ENCODE peak calls at places on chromosomes 11 and 22, in seven cellular contexts. G is psoas muscle; D is A673; P is amygdala; O is stimulated activated CD8-positive, alpha-beta memory T cell treated with anti-CD3 and anti-CD28 coated beads, Interleukin-7, amount 100 ng/mL, for 24 hours; N is endothelial cell; T is effector memory CD4-positive, alpha-beta T cell. E is an unnamed sample.

GRCh38 chr11:12502950-12503579 is 125.7 kb downstream of the PARVA start:
- DNase-seq in N (no peak), G (no peak), O (no peak), T (no peak), P (no peak), D (no peak), E (no peak)

GRCh38 chr11:36460220-36460619 is 49.9 kb downstream of the TRAF6 start:
- DNase-seq in O (no peak), N (no peak), T (no peak), D (no peak), P (no peak), G (no peak), E (no peak)

GRCh38 chr11:72696866-72697428 is 22.7 kb upstream of the PDE2A start:
- DNase-seq in D (no peak), O (no peak), T (no peak), P (no peak), N (no peak), G (peak), E (no peak)

GRCh38 chr11:33266418-33267215 is 9.4 kb downstream of the HIPK3 start:
- DNase-seq in G (peak), P (no peak), D (peak), N (peak), T (no peak), O (no peak), E (peak)

GRCh38 chr22:18012528-18012927 is 11.8 kb downstream of the MICAL3 start:
- DNase-seq in T (no peak), P (no peak), D (no peak), G (no peak), N (no peak), O (no peak), E (no peak)

GRCh38 chr11:47215366-47215925 is 672 bp downstream of the DDB2 start:
- DNase-seq in G (no peak), O (no peak), P (no peak), N (no peak), D (no peak), T (no peak), E (no peak)

GRCh38 chr11:66932543-66932942 is 25.6 kb downstream of the PC start:
- DNase-seq in N (no peak), G (no peak), O (no peak), P (no peak), D (no peak), T (no peak), E (no peak)

GRCh38 chr22:19775496-19776325 is 15.1 kb downstream of the TBX1 start:
- DNase-seq in O (no peak), G (no peak), T (no peak), N (no peak), P (no peak), D (no peak), E (no peak)

GRCh38 chr11:62020661-62021060 is 53.2 kb upstream of the FTH1 start:
- DNase-seq in N (no peak), G (no peak), D (no peak), T (no peak), O (no peak), P (no peak), E (no peak)

GRCh38 chr11:121374286-121374985 is 77.7 kb upstream of the SORL1 start:
- DNase-seq in G (no peak), O (no peak), N (no peak), T (no peak), D (no peak), P (no peak), E (no peak)